ENCODE peak calls at places on chromosomes 4 and X, in four cellular contexts. C, G, X and T are unnamed samples.

GRCh38 chr4:132097046-132097445 is 1052.0 kb upstream of the PCDH10 start:
- DNase-seq in C (no peak), G (no peak), X (no peak), T (no peak)

GRCh38 chrX:1249101-1249887 is 19.3 kb upstream of the CSF2RA start:
- DNase-seq in C (peak; percentile 16), G (no peak), X (no peak), T (no peak)

GRCh38 chrX:47840106-47840505 is 3.4 kb downstream of the ZNF81 start:
- DNase-seq in C (no peak), G (no peak), X (no peak), T (no peak)

GRCh38 chr4:33802578-33802977 is 2441.7 kb downstream of the ARAP2 start:
- DNase-seq in X (no peak), C (no peak), G (no peak), T (no peak)

GRCh38 chr4:67565284-67565683 is 6.8 kb downstream of the STAP1 start:
- DNase-seq in X (no peak), C (no peak), G (no peak), T (no peak)

GRCh38 chr4:1736820-1737219 is 15.5 kb downstream of the TACC3 start:
- DNase-seq in G (no peak), C (no peak), X (no peak), T (no peak)

GRCh38 chrX:139026406-139027200 is 315.1 kb upstream of the FGF13 start:
- DNase-seq in X (no peak), G (no peak), C (no peak), T (no peak)

GRCh38 chr4:107035711-107036601 is at the start of gene DKK2:
- DNase-seq in G (no peak), X (no peak), C (peak; percentile 20), T (peak; percentile 49)

GRCh38 chr4:89839558-89839957 is 2.6 kb upstream of the SNCA start:
- DNase-seq in C (no peak), G (no peak), X (no peak), T (no peak)

GRCh38 chr4:18398661-18399060 is 377.1 kb upstream of the LCORL start:
- DNase-seq in G (no peak), X (no peak), C (no peak), T (no peak)

GRCh38 chrX:21885568-21885967 is 29.8 kb downstream of the YY2 start:
- DNase-seq in C (peak; percentile 19), X (no peak), G (no peak), T (no peak)